ENCODE peak calls at places on chromosomes 1 and 21, in four cellular contexts. I is IMR-90, R is tibial artery, E is neuronal stem cell. K is an unnamed sample. For H3K4me1, the result is how much of the 10 kb centered on the place peaks cover.

GRCh38 chr1:43932786-43933385 is 715 bp upstream of the ARTN start:
- DNase-seq in E (no peak), I (peak), R (no peak), K (peak)

GRCh38 chr1:21734526-21734925 is 48.4 kb downstream of the USP48 start:
- DNase-seq in R (no peak), E (no peak), I (peak), K (peak)

GRCh38 chr21:35603471-35603870 is 456.9 kb downstream of the SETD4 start:
- DNase-seq in I (no peak), E (no peak), R (no peak), K (no peak)

GRCh38 chr21:39051561-39051949 is 131.7 kb downstream of the PSMG1 start:
- DNase-seq in E (no peak), R (no peak), I (peak), K (peak)

GRCh38 chr1:167502719-167503452 is 15.4 kb downstream of the CD247 start:
- DNase-seq in I (no peak), R (no peak), E (no peak), K (no peak)

GRCh38 chr1:231867607-231868006 is 241.0 kb downstream of the DISC1 start:
- DNase-seq in I (peak), E (no peak), R (no peak), K (no peak)

GRCh38 chr21:45460611-45461368 is 55.8 kb downstream of the COL18A1 start:
- DNase-seq in R (no peak), E (no peak), I (peak), K (peak)

GRCh38 chr1:13699510-13699909 is 478 bp upstream of the PRDM2 start:
- DNase-seq in I (no peak), E (no peak), R (no peak), K (peak)

GRCh38 chr1:63004868-63005267 is 220.9 kb downstream of the ATG4C start:
- DNase-seq in I (no peak), R (no peak), E (no peak), K (peak)

GRCh38 chr1:7568053-7568452 is 203.0 kb upstream of the VAMP3 start:
- DNase-seq in I (no peak), E (no peak), R (no peak), K (no peak)

DNA sequence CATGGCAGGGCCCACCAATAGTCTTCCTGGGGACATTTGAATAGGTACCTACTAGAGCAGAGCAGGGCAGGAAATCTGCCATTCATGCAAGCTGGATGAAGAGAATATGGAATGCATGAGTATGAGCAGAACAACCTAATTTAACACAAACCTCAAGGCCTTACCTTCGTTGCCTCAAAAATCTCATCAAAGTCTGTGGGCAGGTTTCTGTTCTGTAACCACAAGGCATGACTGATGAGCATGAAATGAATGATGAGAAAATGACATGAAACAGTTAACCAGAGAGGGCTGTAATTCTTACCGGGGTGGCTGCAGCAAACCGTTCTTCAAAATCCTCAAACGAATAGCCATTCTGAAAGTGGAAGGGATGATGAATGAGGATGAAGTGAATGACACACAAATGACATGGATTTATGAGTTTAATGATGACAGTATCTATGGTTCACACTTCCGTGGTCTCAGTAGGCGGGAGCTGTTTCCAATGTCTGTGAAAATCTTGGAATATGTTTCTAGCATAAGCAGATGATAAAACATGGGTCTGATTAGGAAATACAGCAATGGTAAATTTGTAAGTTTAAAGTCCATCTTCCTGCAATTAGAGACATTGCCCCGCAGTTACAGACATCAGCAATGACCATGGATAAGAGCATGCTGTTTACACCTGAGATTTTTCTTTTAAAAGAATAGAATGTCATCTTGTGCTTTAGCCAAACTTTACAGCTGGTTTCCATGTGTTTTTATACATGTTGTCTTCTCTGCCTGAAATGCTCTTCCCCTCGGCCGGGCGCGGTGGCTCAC is 67.6 kb upstream of the C8B start:
- DNase-seq in E (no peak), I (no peak), R (no peak), K (no peak)
- H3K4me1 ChIP-seq in E (under half), I (under half), R (under half), K (under half)

DNA sequence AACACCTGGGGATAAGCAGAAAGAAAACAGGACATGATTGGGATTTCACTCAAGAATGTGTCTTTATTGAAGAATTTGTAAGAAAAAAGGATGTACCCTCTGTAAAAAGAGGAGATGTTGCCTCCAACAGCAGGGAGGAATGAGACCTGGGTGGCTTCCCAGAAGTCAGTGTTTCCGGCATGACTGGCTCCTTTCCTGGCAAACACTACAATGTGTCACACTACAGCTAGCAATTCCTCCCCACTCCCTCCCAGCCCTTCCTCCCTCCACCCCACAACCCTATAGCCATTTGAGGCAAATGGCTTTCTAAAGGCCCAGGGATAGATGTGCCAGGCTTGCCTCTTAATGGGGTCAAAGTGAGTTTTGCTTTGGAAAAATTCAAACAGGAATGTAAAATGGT is 11.5 kb upstream of the COL8A2 start:
- DNase-seq in R (peak), E (no peak), I (peak), K (peak)
- H3K4me3 ChIP-seq in R (no peak), E (no peak), I (no peak), K (no peak)

DNA sequence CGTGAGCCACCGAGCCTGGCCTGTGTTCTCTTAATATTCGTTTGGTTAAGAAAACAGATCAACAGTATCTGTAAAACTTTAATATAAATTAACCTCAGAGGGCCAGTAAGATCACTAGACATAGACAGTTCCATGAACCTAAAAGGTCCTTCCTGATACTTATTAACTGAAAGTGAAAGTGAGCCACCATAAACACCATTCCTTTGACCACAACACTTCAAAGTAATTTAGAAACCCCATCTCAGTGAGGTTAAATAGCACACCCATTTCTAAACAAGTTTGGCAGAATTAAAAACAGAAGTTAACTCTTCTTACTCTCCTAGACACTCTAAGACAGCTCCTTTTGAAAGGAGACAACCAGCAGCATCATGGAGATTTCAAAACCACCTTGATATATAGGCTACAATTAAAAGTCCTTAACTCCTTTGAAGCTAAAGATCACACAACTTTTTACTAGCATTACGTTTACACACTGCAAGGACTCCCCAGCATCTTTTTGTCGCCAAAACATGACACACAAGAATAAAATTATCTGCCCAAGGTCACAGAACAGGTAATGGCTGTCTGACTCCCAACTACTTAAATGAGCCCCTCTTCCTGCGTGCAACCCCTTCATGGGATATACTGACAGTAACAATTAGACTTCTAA is 2.2 kb downstream of the RNF19B start:
- DNase-seq in E (no peak), I (peak), R (no peak), K (no peak)
- H3K4me1 ChIP-seq in E (under half), I (under half), R (under half), K (under half)

GRCh38 chr1:179208681-179209477 is 20.6 kb downstream of the ABL2 start:
- DNase-seq in E (no peak), I (no peak), R (no peak), K (no peak)

GRCh38 chr1:179205284-179205683 is 24.2 kb downstream of the ABL2 start:
- DNase-seq in R (no peak), E (no peak), I (no peak), K (no peak)

DNA sequence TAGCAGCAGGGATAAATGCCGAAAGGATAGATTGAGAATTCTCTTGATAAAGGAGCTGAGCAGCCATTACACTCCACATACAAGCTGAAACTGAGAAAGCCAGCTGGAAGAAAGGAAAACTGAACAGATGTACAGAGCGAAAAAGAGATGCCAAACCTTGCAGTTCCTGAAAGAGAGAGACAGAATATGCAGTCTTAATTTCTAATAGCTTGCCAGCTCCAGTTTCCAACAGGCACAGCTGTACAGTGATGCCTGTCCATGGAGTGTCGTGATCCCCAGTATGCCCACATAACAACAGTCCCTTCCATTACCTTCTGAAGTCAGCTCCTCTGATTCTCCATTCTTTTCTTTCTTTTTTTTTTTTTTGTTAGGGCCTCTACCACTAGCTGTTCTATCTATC is 22.7 kb downstream of the ABL2 start:
- DNase-seq in I (no peak), R (no peak), E (no peak), K (no peak)
- H3K4me3 ChIP-seq in I (no peak), R (no peak), E (no peak), K (no peak)

GRCh38 chr1:230824571-230825060 is 43.7 kb downstream of the C1orf198 start:
- DNase-seq in R (peak), E (no peak), I (peak), K (peak)
- H3K4me1 ChIP-seq in R (half or more), E (under half), I (under half), K (under half)

GRCh38 chr1:30748699-30749401 is 8.7 kb downstream of the LAPTM5 start:
- DNase-seq in E (no peak), I (no peak), R (no peak), K (no peak)
- H3K4me3 ChIP-seq in E (no peak), I (no peak), R (no peak), K (no peak)

GRCh38 chr1:89274431-89274857 is 1.8 kb upstream of the GBP5 start:
- DNase-seq in E (no peak), I (peak), R (no peak), K (peak)

GRCh38 chr1:89271616-89272015 is 1.0 kb downstream of the GBP5 start:
- DNase-seq in E (no peak), R (no peak), I (peak), K (peak)

GRCh38 chr1:89273324-89273778 is 691 bp upstream of the GBP5 start:
- DNase-seq in E (no peak), R (no peak), I (no peak), K (no peak)

DNA sequence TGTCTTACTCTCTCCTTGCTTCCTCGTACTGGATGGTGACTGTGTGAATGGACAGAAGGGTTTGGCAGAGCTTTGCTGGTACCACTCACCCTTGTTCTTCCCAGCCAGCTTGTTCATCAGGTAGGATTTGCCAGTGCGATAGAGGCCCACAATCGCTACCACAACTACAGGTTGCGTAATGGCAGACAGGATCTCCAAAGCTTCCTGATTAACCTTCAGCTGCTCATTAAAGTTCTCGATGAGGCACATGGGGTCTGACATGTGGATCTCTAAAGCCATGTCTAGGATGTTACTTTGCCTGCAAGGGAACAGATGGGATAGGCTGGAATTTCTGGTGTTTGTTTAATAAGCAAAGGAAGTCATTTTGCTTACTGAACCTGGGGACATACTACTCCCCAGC is 3.4 kb downstream of the GBP5 start:
- DNase-seq in E (no peak), R (no peak), I (no peak), K (no peak)
- H3K4me1 ChIP-seq in E (under half), R (under half), I (under half), K (under half)

DNA sequence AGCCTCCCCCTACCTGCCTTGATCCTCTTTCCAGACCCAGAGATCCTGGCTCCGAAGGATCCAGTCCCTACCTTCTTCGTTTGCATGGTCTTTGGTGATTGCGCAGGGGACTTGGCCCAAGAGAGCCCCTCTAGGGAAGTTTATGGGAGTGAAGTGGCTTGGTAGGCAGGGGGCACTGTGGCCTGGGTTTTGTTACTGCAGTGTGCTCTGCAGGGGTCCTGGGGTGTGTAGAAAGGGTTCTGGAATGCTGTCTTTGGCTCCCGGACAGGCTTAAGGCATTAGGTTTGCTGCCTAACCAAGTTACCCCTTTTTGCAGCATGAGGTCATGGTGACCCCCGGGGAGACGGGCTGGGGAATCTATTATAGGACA is 3.8 kb downstream of the ATP8B2 start:
- DNase-seq in I (no peak), R (no peak), E (no peak), K (no peak)
- H3K4me3 ChIP-seq in I (peak), R (peak), E (peak), K (peak)

DNA sequence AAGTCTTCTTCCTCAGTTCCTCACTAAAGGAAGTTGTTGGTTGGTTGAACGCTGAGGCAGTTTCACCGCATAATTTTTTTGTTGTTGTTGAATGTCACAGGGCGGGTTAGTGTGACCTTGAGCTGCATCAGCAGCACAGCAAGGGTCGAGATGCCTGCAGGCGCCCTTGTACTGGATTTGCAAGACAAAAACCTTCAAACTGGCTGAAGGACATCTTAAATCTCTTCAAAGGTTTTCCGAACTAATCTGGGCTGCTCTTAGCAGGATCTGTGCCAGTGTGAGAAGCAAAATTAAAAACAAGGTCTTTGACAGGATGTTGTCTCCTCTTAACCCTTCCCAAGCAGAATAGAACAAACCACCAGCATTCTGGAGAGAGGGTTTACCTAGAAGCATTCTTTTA is 59.4 kb downstream of the NRIP1 start:
- DNase-seq in R (no peak), E (no peak), I (peak), K (no peak)
- H3K4me1 ChIP-seq in R (under half), E (under half), I (under half), K (under half)